ENCODE peak calls at places on chromosomes 13 and 19, in ten cellular contexts. T is HL-60, A is brain microvascular endothelial cell, F is psoas muscle, O is right cardiac atrium, P is tibial artery, K is fibroblast of lung, E is cardiac muscle cell, V is IMR-90, R is left ventricle myocardium inferior. W is an unnamed sample.

GRCh38 chr13:75279834-75280369 is 202.1 kb downstream of the TBC1D4 start:
- DNase-seq in T (no peak), A (no peak), F (no peak), O (no peak), P (no peak), K (no peak), E (no peak), V (no peak), R (no peak), W (no peak)

GRCh38 chr13:113124211-113125025 is 1.8 kb downstream of the F10 start:
- DNase-seq in T (no peak), A (no peak), F (no peak), O (no peak), P (no peak), K (no peak), E (no peak), V (no peak), R (no peak), W (no peak)

GRCh38 chr13:101453784-101454201 is 1.3 kb downstream of the ITGBL1 start:
- DNase-seq in T (no peak), A (no peak), F (no peak), O (peak; percentile 60), P (no peak), K (no peak), E (peak; percentile 5), V (no peak), R (peak; percentile 17), W (no peak)

GRCh38 chr13:30616927-30617314 is 799 bp upstream of the USPL1 start:
- DNase-seq in T (peak; percentile 68), A (peak; percentile 86), F (peak; percentile 79), O (no peak), P (peak; percentile 81), K (peak; percentile 96), E (peak; percentile 93), V (peak; percentile 89), R (peak; percentile 45), W (no peak)

GRCh38 chr19:18294467-18294864 is 13.0 kb upstream of the JUND start:
- DNase-seq in T (no peak), A (no peak), F (peak; percentile 75), O (peak; percentile 79), P (peak; percentile 35), K (no peak), E (no peak), V (no peak), R (no peak), W (peak; percentile 41)

GRCh38 chr13:44117351-44117750 is 237.6 kb downstream of the LACC1 start:
- DNase-seq in T (no peak), A (no peak), F (no peak), O (no peak), P (no peak), K (peak; percentile 53), E (peak; percentile 54), V (peak; percentile 48), R (no peak), W (no peak)

GRCh38 chr19:41861098-41861768 is 1.2 kb downstream of the RPS19 start:
- DNase-seq in T (peak; percentile 55), A (no peak), F (no peak), O (no peak), P (no peak), K (no peak), E (no peak), V (no peak), R (no peak), W (no peak)

GRCh38 chr13:82259284-82259683 is 1623.0 kb downstream of the SLITRK1 start:
- DNase-seq in T (no peak), A (no peak), F (no peak), O (no peak), P (no peak), K (no peak), E (no peak), V (no peak), R (no peak), W (no peak)

GRCh38 chr13:22926176-22927007 is 254.4 kb upstream of the SGCG start:
- DNase-seq in T (no peak), A (no peak), F (peak; percentile 92), O (peak; percentile 91), P (peak; percentile 77), K (peak; percentile 70), E (peak; percentile 84), V (no peak), R (peak; percentile 82), W (no peak)

GRCh38 chr19:35856546-35857149 is at the start of gene KIRREL2:
- DNase-seq in T (no peak), A (no peak), F (no peak), O (no peak), P (no peak), K (no peak), E (no peak), V (no peak), R (no peak), W (peak; percentile 18)

GRCh38 chr19:14393303-14393702 is 12.1 kb downstream of the ADGRE5 start:
- DNase-seq in T (no peak), A (no peak), F (no peak), O (no peak), P (no peak), K (no peak), E (no peak), V (no peak), R (no peak), W (no peak)

GRCh38 chr13:24747248-24748151 is 16.5 kb upstream of the RNF17 start:
- DNase-seq in T (no peak), A (no peak), F (no peak), O (peak; percentile 50), P (no peak), K (peak; percentile 22), E (peak; percentile 30), V (no peak), R (no peak), W (no peak)

GRCh38 chr13:46051958-46052313 is 610 bp downstream of the ZC3H13 start:
- DNase-seq in T (no peak), A (no peak), F (no peak), O (no peak), P (no peak), K (no peak), E (no peak), V (peak; percentile 0), R (no peak), W (no peak)

GRCh38 chr13:41231786-41232185 is 31.6 kb downstream of the MTRF1 start:
- DNase-seq in T (no peak), A (peak; percentile 40), F (no peak), O (peak; percentile 62), P (no peak), K (peak; percentile 29), E (peak; percentile 43), V (peak; percentile 37), R (peak; percentile 23), W (no peak)

GRCh38 chr19:16141043-16141442 is 2.4 kb upstream of the HSH2D start:
- DNase-seq in T (peak; percentile 91), A (no peak), F (no peak), O (no peak), P (no peak), K (no peak), E (no peak), V (no peak), R (no peak), W (no peak)

GRCh38 chr19:16142032-16142580 is 1.4 kb upstream of the HSH2D start:
- DNase-seq in T (no peak), A (no peak), F (no peak), O (no peak), P (no peak), K (no peak), E (no peak), V (no peak), R (no peak), W (no peak)

GRCh38 chr19:16146112-16146511 is 2.6 kb downstream of the HSH2D start:
- DNase-seq in T (no peak), A (no peak), F (no peak), O (no peak), P (no peak), K (no peak), E (no peak), V (no peak), R (no peak), W (no peak)

GRCh38 chr19:16143399-16144215 is at the start of gene HSH2D:
- DNase-seq in T (peak; percentile 97), A (no peak), F (peak; percentile 66), O (peak; percentile 79), P (no peak), K (no peak), E (no peak), V (no peak), R (peak; percentile 36), W (no peak)

DNA sequence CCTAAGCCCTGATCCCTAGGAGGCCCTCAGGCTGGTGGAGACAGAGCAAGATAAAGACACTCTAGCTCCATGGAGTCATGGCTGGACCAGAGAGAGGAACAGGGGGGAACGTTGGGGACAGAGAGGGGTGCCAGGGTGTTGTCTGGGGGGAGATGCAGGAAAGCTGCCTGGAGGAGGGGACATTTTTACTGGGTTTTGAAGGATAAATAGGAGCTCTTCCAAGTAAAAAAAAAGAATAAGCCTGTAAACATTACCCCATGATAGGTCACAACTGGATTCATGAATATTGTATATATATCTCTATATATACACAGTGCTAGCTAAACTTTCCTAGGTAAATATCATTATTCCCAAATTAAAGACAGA is 714 bp downstream of the HSH2D start:
- DNase-seq in T (no peak), A (no peak), F (no peak), O (no peak), P (no peak), K (no peak), E (no peak), V (no peak), R (no peak), W (no peak)
- H3K27ac ChIP-seq in T (peak overlapping the region; percentile 92), A (no peak overlapping the region), F (no peak overlapping the region), O (no peak overlapping the region), P (no peak overlapping the region), K (no peak overlapping the region), E (no peak overlapping the region), V (no peak overlapping the region), R (no peak overlapping the region), W (no peak overlapping the region)

GRCh38 chr19:20039203-20039723 is at the start of gene ZNF682:
- DNase-seq in T (peak; percentile 10), A (peak; percentile 97), F (peak; percentile 94), O (peak; percentile 98), P (peak; percentile 99), K (peak; percentile 94), E (peak; percentile 97), V (peak; percentile 92), R (peak; percentile 95), W (peak; percentile 98)
- H3K27ac ChIP-seq in T (peak within 1 kb of the TSS; percentile 48), A (peak within 1 kb of the TSS; percentile 72), F (peak within 1 kb of the TSS; percentile 54), O (peak within 1 kb of the TSS; percentile 6), P (peak within 1 kb of the TSS; percentile 71), K (peak within 1 kb of the TSS; percentile 79), E (peak within 1 kb of the TSS; percentile 88), V (peak within 1 kb of the TSS; percentile 64), R (peak within 1 kb of the TSS; percentile 78), W (peak within 1 kb of the TSS; percentile 39)

DNA sequence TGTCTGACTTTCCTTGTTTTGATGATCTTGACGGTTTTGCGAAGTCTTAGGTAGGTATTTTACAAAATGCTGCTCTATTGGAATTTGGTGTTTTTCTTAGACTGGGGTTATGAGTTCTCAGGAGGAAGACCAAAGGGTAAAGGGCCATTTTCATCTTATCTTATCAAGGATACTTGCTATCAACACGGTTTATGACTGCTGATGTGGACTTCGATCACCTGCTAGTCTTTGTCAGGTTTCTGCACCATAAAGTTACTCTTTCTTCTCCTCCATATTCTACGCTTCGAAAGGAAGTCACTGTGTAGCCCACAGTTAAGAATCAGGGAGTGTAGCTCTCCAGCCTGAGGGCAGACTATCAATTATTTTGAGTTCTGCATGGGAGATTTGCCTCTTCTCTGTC is 7.4 kb upstream of the CEBPG start:
- DNase-seq in T (no peak), A (no peak), F (no peak), O (no peak), P (no peak), K (no peak), E (no peak), V (no peak), R (no peak), W (no peak)
- H3K27ac ChIP-seq in T (no peak overlapping the region), A (no peak overlapping the region), F (no peak overlapping the region), O (no peak overlapping the region), P (no peak overlapping the region), K (no peak overlapping the region), E (no peak overlapping the region), V (no peak overlapping the region), R (no peak overlapping the region), W (no peak overlapping the region)

GRCh38 chr19:5049561-5049960 is 80.6 kb downstream of the KDM4B start:
- DNase-seq in T (no peak), A (no peak), F (no peak), O (no peak), P (no peak), K (no peak), E (no peak), V (no peak), R (no peak), W (no peak)
- H3K27ac ChIP-seq in T (no peak overlapping the region), A (no peak overlapping the region), F (no peak overlapping the region), O (no peak overlapping the region), P (peak overlapping the region; percentile 56), K (no peak overlapping the region), E (peak overlapping the region; percentile 75), V (no peak overlapping the region), R (no peak overlapping the region), W (no peak overlapping the region)

W was measured in caudate nucleus.